ENCODE peak calls at places on chromosomes 11 and 22, in four cellular contexts. N is IMR-90, V is AG04449, R is AG04450. C is an unnamed sample.

GRCh38 chr11:120186799-120187591 is 23.8 kb upstream of the OAF start:
- DNase-seq in N (peak), V (no peak), R (no peak), C (no peak)

GRCh38 chr11:78205256-78205655 is 16.5 kb downstream of the USP35 start:
- DNase-seq in R (no peak), V (no peak), N (no peak), C (no peak)

GRCh38 chr11:130806746-130807145 is 109.5 kb downstream of the SNX19 start:
- DNase-seq in R (no peak), V (no peak), N (no peak), C (no peak)

GRCh38 chr11:87597696-87598095 is 560.0 kb downstream of the TMEM135 start:
- DNase-seq in R (no peak), V (no peak), N (no peak), C (no peak)

GRCh38 chr22:35582861-35583670 is 34.1 kb downstream of the MB start:
- DNase-seq in R (no peak), N (peak), V (no peak), C (no peak)

GRCh38 chr11:121523581-121524232 is 70.9 kb upstream of the SORL1-AS1 start:
- DNase-seq in N (no peak), R (no peak), V (no peak), C (no peak)

GRCh38 chr11:69009441-69010211 is 3.4 kb downstream of the MRGPRF start:
- DNase-seq in N (no peak), R (no peak), V (no peak), C (no peak)

GRCh38 chr22:23223566-23224317 is 43.4 kb downstream of the BCR start:
- DNase-seq in V (no peak), N (no peak), R (no peak), C (no peak)

GRCh38 chr11:18321991-18322711 is at the start of the genes GTF2H1 and HPS5:
- DNase-seq in N (peak), R (peak), V (peak), C (peak)

GRCh38 chr11:32434387-32435151 is 770 bp downstream of the WT1 start:
- DNase-seq in R (no peak), V (no peak), N (no peak), C (no peak)

GRCh38 chr11:125505518-125505917 is 9.5 kb upstream of the FEZ1 start:
- DNase-seq in N (no peak), R (no peak), V (no peak), C (no peak)

GRCh38 chr11:16155448-16155847 is 200.9 kb downstream of the SOX6 start:
- DNase-seq in N (no peak), R (no peak), V (no peak), C (no peak)

GRCh38 chr22:30832407-30832987 is 136.1 kb downstream of the MORC2 start:
- DNase-seq in N (no peak), V (no peak), R (no peak), C (no peak)

GRCh38 chr11:112229746-112230433 is 3.7 kb downstream of the PTS start:
- DNase-seq in V (peak), N (peak), R (peak), C (peak)

GRCh38 chr11:66228521-66228920 is 39.9 kb upstream of the RAB1B start:
- DNase-seq in V (no peak), R (no peak), N (no peak), C (no peak)

GRCh38 chr11:57072640-57073039 is 83.9 kb downstream of the OR5AK2 start:
- DNase-seq in V (peak), N (peak), R (peak), C (peak)

GRCh38 chr11:81197396-81197795 is 1536.3 kb downstream of the FAM181B start:
- DNase-seq in V (no peak), R (no peak), N (no peak), C (no peak)

GRCh38 chr11:128757235-128757711 is 63.4 kb downstream of the FLI1 start:
- DNase-seq in V (no peak), N (peak), R (no peak), C (no peak)

GRCh38 chr11:130413383-130414106 is 14.9 kb downstream of the ADAMTS8 start:
- DNase-seq in N (peak), R (peak), V (no peak), C (peak)

GRCh38 chr22:22733881-22734373 is 89.5 kb downstream of the GGTLC2 start:
- DNase-seq in N (no peak), R (no peak), V (no peak), C (no peak)

GRCh38 chr22:50089231-50090140 is at the start of gene MOV10L1:
- DNase-seq in N (no peak), R (no peak), V (no peak), C (no peak)

DNA sequence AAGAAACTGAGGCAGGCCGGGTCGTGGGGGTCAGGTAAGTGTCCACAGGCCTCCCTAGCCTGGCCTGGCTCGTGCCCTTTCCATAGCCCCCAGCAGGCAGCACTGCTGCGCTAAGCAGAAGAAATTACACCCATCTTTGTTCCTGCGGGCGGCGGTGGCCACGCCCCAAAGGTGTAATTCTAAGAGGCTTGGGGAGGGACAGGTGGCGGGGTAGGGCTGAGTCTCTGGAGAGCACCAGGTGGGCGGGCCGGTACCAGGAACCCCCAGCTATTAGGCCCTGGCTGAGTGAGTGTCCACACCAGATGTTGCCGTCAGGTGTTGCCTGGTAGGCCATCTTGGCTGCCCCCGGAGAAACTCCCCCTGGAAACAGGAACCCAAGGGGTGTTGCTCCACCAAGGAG is 12.3 kb upstream of the ARAP1 start:
- DNase-seq in N (no peak), R (no peak), V (no peak), C (no peak)
- TF ChIP-seq CTCF in N (no peak), R (no peak), V (no peak), C (no peak)

DNA sequence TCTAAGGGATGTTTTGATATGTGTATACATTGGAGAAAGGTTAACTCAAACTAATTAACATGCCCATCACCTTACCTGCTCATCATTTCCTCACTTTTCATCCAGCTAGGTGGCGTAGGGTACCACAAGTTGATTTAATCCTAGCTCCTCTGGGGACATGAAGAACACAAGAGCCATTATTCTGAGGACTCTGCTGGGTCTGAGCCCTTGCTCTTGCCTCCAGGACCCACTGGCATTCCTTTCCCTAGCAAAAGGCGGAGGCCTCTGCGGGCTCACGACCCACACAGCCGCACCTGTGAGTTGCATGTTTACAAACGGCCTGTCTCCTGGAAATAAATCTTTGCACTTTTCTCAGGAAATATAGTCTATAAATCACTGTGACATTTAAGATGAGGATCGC is 871.9 kb downstream of the TBC1D22A start:
- DNase-seq in R (no peak), V (no peak), N (no peak), C (no peak)
- TF ChIP-seq CTCF in R (no peak), V (no peak), N (no peak), C (no peak)

GRCh38 chr11:62791501-62792192 is at the start of gene TMEM223:
- DNase-seq in V (no peak), R (no peak), N (peak), C (no peak)
- TF ChIP-seq CTCF in V (peak), R (no peak), N (peak), C (no peak)

GRCh38 chr11:8794677-8795103 is 112.1 kb downstream of the RPL27A start:
- DNase-seq in R (no peak), V (no peak), N (no peak), C (no peak)
- TF ChIP-seq CTCF in R (peak), V (no peak), N (no peak), C (no peak)

GRCh38 chr11:114281388-114281956 is 14.7 kb upstream of the NNMT start:
- DNase-seq in R (no peak), V (no peak), N (no peak), C (no peak)

GRCh38 chr11:114280696-114281095 is 15.5 kb upstream of the NNMT start:
- DNase-seq in V (no peak), R (peak), N (peak), C (peak)

GRCh38 chr11:114283422-114283821 is 12.8 kb upstream of the NNMT start:
- DNase-seq in V (no peak), N (no peak), R (no peak), C (no peak)

GRCh38 chr11:114284021-114284420 is 12.2 kb upstream of the NNMT start:
- DNase-seq in V (no peak), N (no peak), R (no peak), C (no peak)

DNA sequence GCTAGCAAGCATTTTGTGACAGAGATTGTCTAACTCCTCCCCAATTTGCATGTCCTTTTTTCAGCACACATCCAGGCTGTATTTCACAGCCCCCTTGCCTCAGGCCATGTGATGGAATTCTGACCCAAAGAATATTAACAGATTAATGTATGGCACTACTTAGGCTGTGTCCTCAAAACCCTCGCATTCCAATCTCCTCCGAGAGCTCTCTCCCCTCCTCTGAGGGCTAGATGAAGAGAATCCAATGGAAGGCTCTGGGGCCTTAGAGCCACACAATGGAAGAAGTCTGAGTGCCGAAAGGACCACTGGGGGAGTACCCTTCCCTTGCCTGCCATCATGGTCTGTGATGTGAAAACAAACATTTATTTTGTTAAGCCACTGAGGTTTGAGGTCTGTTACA is 13.7 kb upstream of the NNMT start:
- DNase-seq in R (no peak), N (no peak), V (no peak), C (no peak)
- TF ChIP-seq CTCF in R (no peak), N (no peak), V (no peak), C (no peak)